ENCODE peak calls at places on chromosomes 2 and 18, in seven cellular contexts. L is left colon, G is ACHN, D is NT2/D1, A is brain microvascular endothelial cell, J is neural crest cell, K is AG04450. U is an unnamed sample.
A peak's percentile ranks its signal among the peaks of the same experiment; 100 is the strongest.

GRCh38 chr2:239316562-239317465 is 84.0 kb downstream of the HDAC4 start:
- DNase-seq in L (peak; percentile 28), J (no peak), G (no peak), A (no peak), K (no peak), D (no peak), U (no peak)

GRCh38 chr2:112957511-112957910 is 20.3 kb upstream of the IL36G start:
- DNase-seq in K (no peak), J (no peak), A (no peak), D (no peak), G (no peak), L (no peak), U (no peak)

GRCh38 chr2:37332560-37332959 is 7.9 kb upstream of the PRKD3 start:
- DNase-seq in G (no peak), J (no peak), A (no peak), K (no peak), D (no peak), L (no peak), U (no peak)

GRCh38 chr2:193818801-193819499 is 1624.2 kb upstream of the TMEFF2 start:
- DNase-seq in D (no peak), J (no peak), A (no peak), G (no peak), K (no peak), L (no peak), U (no peak)

GRCh38 chr2:28663359-28663758 is 88.3 kb upstream of the PPP1CB start:
- DNase-seq in G (peak; percentile 90), A (peak; percentile 67), J (no peak), D (no peak), K (no peak), L (no peak), U (no peak)

GRCh38 chr2:98915751-98916358 is 20.2 kb downstream of the CRACDL start:
- DNase-seq in L (no peak), A (no peak), K (no peak), G (no peak), J (no peak), D (no peak), U (no peak)

GRCh38 chr18:74370163-74370562 is 54.5 kb downstream of the C18orf63 start:
- DNase-seq in J (no peak), G (no peak), A (no peak), D (no peak), L (no peak), K (no peak), U (no peak)

GRCh38 chr2:233853883-233854240 is 473 bp downstream of the HJURP start:
- DNase-seq in K (no peak), L (no peak), D (no peak), G (no peak), J (no peak), A (no peak), U (no peak)

GRCh38 chr2:241009601-241010530 is 11.4 kb downstream of the SNED1 start:
- DNase-seq in L (no peak), G (no peak), K (peak; percentile 15), D (peak; percentile 65), A (peak; percentile 35), J (no peak), U (peak; percentile 29)

U was measured in iPS DF 6.9.